ENCODE peak calls at places on chromosomes 2 and 18, in four cellular contexts. X, Z, N and V are unnamed samples.

GRCh38 chr2:23549051-23549450 is 164.1 kb downstream of the KLHL29 start:
- DNase-seq in N (peak; percentile 20), X (no peak), Z (no peak), V (no peak)

GRCh38 chr2:230759481-230760191 is 47.0 kb downstream of the CAB39 start:
- DNase-seq in X (no peak), N (no peak), Z (no peak), V (no peak)

GRCh38 chr2:60735496-60736250 is 20.4 kb upstream of the PAPOLG start:
- DNase-seq in N (peak; percentile 20), X (no peak), Z (no peak), V (no peak)

GRCh38 chr18:2050702-2051201 is 520.6 kb downstream of the METTL4 start:
- DNase-seq in Z (no peak), N (no peak), X (no peak), V (peak; percentile 62)

GRCh38 chr2:67304300-67304890 is 92.7 kb upstream of the ETAA1 start:
- DNase-seq in N (no peak), X (no peak), Z (no peak), V (peak; percentile 74)

GRCh38 chr2:120935339-120936313 is 200.0 kb downstream of the GLI2 start:
- DNase-seq in X (no peak), N (peak; percentile 76), Z (peak; percentile 87), V (peak; percentile 93)

GRCh38 chr2:68721482-68722071 is 13.0 kb upstream of the ARHGAP25 start:
- DNase-seq in Z (no peak), N (no peak), X (peak; percentile 35), V (peak; percentile 26)

GRCh38 chr18:57789105-57789504 is 14.0 kb downstream of the ATP8B1 start:
- DNase-seq in Z (no peak), N (peak; percentile 70), X (no peak), V (peak; percentile 80)

GRCh38 chr2:88874063-88874657 is 182.7 kb downstream of the RPIA start:
- DNase-seq in N (peak; percentile 67), X (no peak), Z (peak; percentile 30), V (peak; percentile 54)

GRCh38 chr2:127985735-127986134 is 42.1 kb downstream of the SAP130 start:
- DNase-seq in N (no peak), Z (no peak), X (no peak), V (no peak)

GRCh38 chr2:237498341-237498740 is 11.3 kb downstream of the MLPH start:
- DNase-seq in Z (no peak), X (no peak), N (peak; percentile 73), V (no peak)

GRCh38 chr2:101080214-101081068 is 70.7 kb downstream of the TBC1D8 start:
- DNase-seq in N (no peak), Z (peak; percentile 44), X (no peak), V (no peak)

GRCh38 chr2:26905341-26906198 is 57.6 kb downstream of the DPYSL5 start:
- DNase-seq in N (no peak), Z (no peak), X (no peak), V (no peak)

GRCh38 chr2:12152888-12153287 is 406.5 kb downstream of the LPIN1 start:
- DNase-seq in Z (no peak), X (no peak), N (no peak), V (no peak)

GRCh38 chr2:163155279-163155883 is 316.8 kb upstream of the KCNH7 start:
- DNase-seq in N (peak; percentile 47), X (no peak), Z (peak; percentile 21), V (peak; percentile 44)

GRCh38 chr18:34959211-34959829 is 81.9 kb upstream of the MAPRE2 start:
- DNase-seq in N (no peak), X (no peak), Z (no peak), V (no peak)

GRCh38 chr2:49251766-49252165 is 97.5 kb upstream of the FSHR start:
- DNase-seq in N (peak; percentile 73), Z (no peak), X (no peak), V (peak; percentile 41)

GRCh38 chr18:64707052-64707451 is 558.2 kb upstream of the LINC00305 start:
- DNase-seq in Z (no peak), N (no peak), X (no peak), V (no peak)

GRCh38 chr18:4605222-4605621 is 150.1 kb upstream of the DLGAP1 start:
- DNase-seq in X (no peak), Z (no peak), N (no peak), V (no peak)

GRCh38 chr18:3721771-3722661 is 272.0 kb downstream of the TGIF1 start:
- DNase-seq in N (no peak), Z (no peak), X (no peak), V (no peak)

GRCh38 chr2:156883828-156884615 is 373.5 kb upstream of the GALNT5 start:
- DNase-seq in Z (peak; percentile 3), X (no peak), N (peak; percentile 74), V (peak; percentile 53)

GRCh38 chr18:40365526-40365925 is 1589.5 kb upstream of the PIK3C3 start:
- DNase-seq in Z (no peak), N (peak; percentile 38), X (no peak), V (no peak)